ENCODE peak calls at places on chromosomes 1 and 21, in five cellular contexts. O is AG04449, C is T-helper 9 cell, A is NCI-H1105, T is NCI-H1930. D is an unnamed sample.

GRCh38 chr1:184210048-184210447 is 158.5 kb downstream of the TSEN15 start:
- DNase-seq in T (no peak), O (peak; percentile 23), A (no peak), C (no peak), D (no peak)

GRCh38 chr1:205594846-205595245 is 37.0 kb downstream of the ELK4 start:
- DNase-seq in T (no peak), C (no peak), O (no peak), A (no peak), D (no peak)

GRCh38 chr1:200292699-200293098 is 117.1 kb downstream of the ZNF281 start:
- DNase-seq in T (no peak), A (no peak), O (no peak), C (no peak), D (no peak)

GRCh38 chr1:212301570-212301969 is 16.4 kb downstream of the PPP2R5A start:
- DNase-seq in T (no peak), C (no peak), A (no peak), O (no peak), D (no peak)

GRCh38 chr1:6208723-6209660 is 3.1 kb downstream of the RNF207 start:
- DNase-seq in A (no peak), T (peak; percentile 28), C (no peak), O (no peak), D (no peak)

GRCh38 chr1:30900486-30900885 is 8.1 kb downstream of the SDC3 start:
- DNase-seq in T (no peak), O (no peak), A (no peak), C (no peak), D (no peak)

GRCh38 chr1:185318431-185319151 is 1.5 kb upstream of the IVNS1ABP start:
- DNase-seq in A (no peak), T (no peak), O (no peak), C (no peak), D (no peak)

GRCh38 chr21:44569861-44570517 is 3.5 kb upstream of the KRTAP10-4 start:
- DNase-seq in O (no peak), T (no peak), A (no peak), C (no peak), D (no peak)

GRCh38 chr1:186662752-186663151 is 17.5 kb downstream of the PTGS2 start:
- DNase-seq in C (no peak), O (peak; percentile 36), T (no peak), A (no peak), D (no peak)

GRCh38 chr21:10425856-10426255 is 95.5 kb upstream of the TPTE start:
- DNase-seq in C (no peak), O (no peak), A (no peak), T (no peak), D (no peak)

GRCh38 chr1:62233926-62234450 is 39.3 kb downstream of the L1TD1 start:
- DNase-seq in C (no peak), T (no peak), A (no peak), O (no peak), D (no peak)

GRCh38 chr1:88457197-88457596 is 226.9 kb upstream of the PKN2 start:
- DNase-seq in C (no peak), O (no peak), T (no peak), A (no peak), D (no peak)

GRCh38 chr1:5010236-5010635 is 355.8 kb downstream of the AJAP1 start:
- DNase-seq in A (no peak), T (no peak), O (no peak), C (no peak), D (no peak)

GRCh38 chr1:179941439-179941838 is 13.2 kb upstream of the CEP350 start:
- DNase-seq in O (no peak), C (no peak), T (no peak), A (no peak), D (no peak)

GRCh38 chr1:186899977-186900376 is 71.2 kb downstream of the PLA2G4A start:
- DNase-seq in C (no peak), A (no peak), O (no peak), T (no peak), D (no peak)

GRCh38 chr1:230972855-230973271 is 5.8 kb downstream of the TTC13 start:
- DNase-seq in O (no peak), C (peak; percentile 51), A (no peak), T (no peak), D (peak; percentile 10)

GRCh38 chr1:181062800-181063428 is 25.6 kb upstream of the IER5 start:
- DNase-seq in T (no peak), O (peak; percentile 41), A (no peak), C (no peak), D (no peak)

GRCh38 chr1:21255284-21255942 is 34.9 kb downstream of the ECE1 start:
- DNase-seq in A (peak; percentile 83), T (peak; percentile 61), C (peak; percentile 82), O (no peak), D (peak; percentile 74)

GRCh38 chr1:79042117-79042516 is 35.6 kb upstream of the ADGRL4 start:
- DNase-seq in O (peak; percentile 7), T (no peak), C (no peak), A (no peak), D (no peak)

GRCh38 chr1:227891955-227892871 is 55.5 kb downstream of the WNT9A start:
- DNase-seq in T (no peak), C (no peak), A (no peak), O (no peak), D (no peak)

GRCh38 chr1:11951901-11952300 is 17.4 kb downstream of the PLOD1 start:
- DNase-seq in A (no peak), O (no peak), T (no peak), C (no peak), D (no peak)

GRCh38 chr1:49183489-49183888 is 406.8 kb upstream of the BEND5 start:
- DNase-seq in O (no peak), A (no peak), C (no peak), T (no peak), D (no peak)

GRCh38 chr1:157595356-157595755 is 2.5 kb downstream of the FCRL4 start:
- DNase-seq in T (no peak), C (no peak), O (no peak), A (no peak), D (no peak)

GRCh38 chr1:18526436-18527275 is 45.9 kb downstream of the KLHDC7A start:
- DNase-seq in C (no peak), T (no peak), O (no peak), A (no peak), D (no peak)

GRCh38 chr1:57623791-57624538 is 200.1 kb upstream of the DAB1 start:
- DNase-seq in A (no peak), T (no peak), C (no peak), O (no peak), D (no peak)

GRCh38 chr21:32572574-32573420 is 12.5 kb downstream of the TCP10L start:
- DNase-seq in T (no peak), O (no peak), A (peak; percentile 64), C (no peak), D (no peak)

GRCh38 chr21:27802816-27803475 is 836.1 kb upstream of the ADAMTS5 start:
- DNase-seq in O (no peak), T (no peak), C (no peak), A (peak; percentile 6), D (no peak)

GRCh38 chr1:195979646-195980045 is 628.6 kb downstream of the KCNT2 start:
- DNase-seq in C (no peak), O (no peak), T (no peak), A (no peak), D (no peak)

GRCh38 chr21:44735821-44736220 is 24.4 kb upstream of the TSPEAR start:
- DNase-seq in C (no peak), T (no peak), A (no peak), O (no peak), D (no peak)

GRCh38 chr1:210448293-210448892 is 119.7 kb downstream of the HHAT start:
- DNase-seq in O (peak; percentile 33), C (no peak), T (no peak), A (peak; percentile 64), D (no peak)

GRCh38 chr1:178684542-178685000 is 40.5 kb upstream of the RALGPS2 start:
- DNase-seq in T (no peak), O (peak; percentile 87), C (no peak), A (no peak), D (no peak)

GRCh38 chr21:39788383-39788782 is 43.4 kb downstream of the IGSF5 start:
- DNase-seq in A (peak; percentile 16), O (peak; percentile 5), T (peak; percentile 38), C (no peak), D (no peak)

GRCh38 chr1:241533375-241534115 is 1.4 kb downstream of the KMO start:
- DNase-seq in O (no peak), A (no peak), T (no peak), C (no peak), D (no peak)

GRCh38 chr1:153058826-153059784 is 1.8 kb upstream of the SPRR2A start:
- DNase-seq in T (no peak), A (no peak), C (no peak), O (no peak), D (no peak)

GRCh38 chr1:177983824-177984528 is 14.1 kb upstream of the SEC16B start:
- DNase-seq in T (peak; percentile 22), C (no peak), O (peak; percentile 87), A (peak; percentile 11), D (no peak)

GRCh38 chr1:16430598-16430997 is 6.6 kb downstream of the SPATA21 start:
- DNase-seq in C (no peak), A (no peak), T (no peak), O (no peak), D (no peak)

GRCh38 chr1:12448746-12449177 is 169.2 kb downstream of the DHRS3 start:
- DNase-seq in C (no peak), O (no peak), T (no peak), A (no peak), D (no peak)

GRCh38 chr1:62325076-62325475 is 5.8 kb upstream of the KANK4 start:
- DNase-seq in C (no peak), T (no peak), O (no peak), A (no peak), D (no peak)